ENCODE peak calls at places on chromosomes 16 and 17, in nine cellular contexts. P is lower leg skin, A is B cell, O is AG08395, B is heart right ventricle, K is HEK293T, H is neural crest cell, R is NCI-H526 treated with DMSO at 0.1 percent for 48 hours, T is NAMALWA. S is an unnamed sample.
A peak's percentile ranks its signal among the peaks of the same experiment; 100 is the strongest.

GRCh38 chr16:15900901-15901465 is 12.6 kb upstream of the CEP20 start:
- DNase-seq in A (no peak), T (no peak), P (no peak), O (no peak), K (no peak), H (no peak), B (no peak), R (no peak), S (no peak)

GRCh38 chr17:37698856-37699255 is 46.0 kb downstream of the HNF1B start:
- DNase-seq in A (no peak), P (no peak), H (no peak), O (no peak), K (no peak), T (no peak), R (no peak), B (no peak), S (no peak)

GRCh38 chr17:82876602-82877391 is 37.0 kb upstream of the ZNF750 start:
- DNase-seq in H (peak; percentile 45), A (no peak), O (peak; percentile 95), B (peak; percentile 82), P (peak; percentile 94), T (no peak), R (no peak), K (peak; percentile 85), S (no peak)

GRCh38 chr16:73616186-73616585 is 568.3 kb upstream of the ZFHX3 start:
- DNase-seq in H (no peak), A (no peak), P (no peak), O (no peak), T (peak; percentile 16), R (no peak), B (no peak), K (no peak), S (no peak)

GRCh38 chr16:81451753-81452680 is 7.4 kb downstream of the CMIP start:
- DNase-seq in T (no peak), P (no peak), O (no peak), H (no peak), B (peak; percentile 51), K (no peak), A (no peak), R (no peak), S (no peak)

GRCh38 chr17:56851008-56851407 is 17.1 kb downstream of the DGKE start:
- DNase-seq in K (no peak), R (no peak), P (no peak), B (no peak), T (no peak), O (no peak), H (no peak), A (no peak), S (no peak)

GRCh38 chr16:67993207-67994036 is 5.9 kb downstream of the DPEP2 start:
- DNase-seq in A (peak; percentile 90), B (peak; percentile 84), P (peak; percentile 94), H (peak; percentile 77), O (peak; percentile 89), R (peak; percentile 5), T (peak; percentile 90), K (peak; percentile 91), S (peak; percentile 89)

GRCh38 chr16:87420401-87421368 is 28.5 kb downstream of the MAP1LC3B start:
- DNase-seq in R (no peak), T (peak; percentile 32), P (peak; percentile 77), B (no peak), H (no peak), O (no peak), K (no peak), A (no peak), S (no peak)

GRCh38 chr17:62968445-62968923 is 2.4 kb downstream of the TANC2 start:
- DNase-seq in H (peak; percentile 16), R (peak; percentile 96), B (peak; percentile 60), A (peak; percentile 82), T (peak; percentile 93), K (peak; percentile 78), O (peak; percentile 90), P (no peak), S (peak; percentile 82)

GRCh38 chr17:60639019-60639330 is 38.7 kb upstream of the BCAS3 start:
- DNase-seq in O (no peak), K (no peak), B (no peak), A (no peak), P (no peak), H (no peak), R (no peak), T (no peak), S (no peak)

GRCh38 chr17:79695293-79696158 is 35.2 kb upstream of the ENPP7 start:
- DNase-seq in T (no peak), A (no peak), O (no peak), B (peak; percentile 45), K (no peak), H (no peak), P (no peak), R (no peak), S (peak; percentile 35)